ENCODE peak calls at places on chromosomes 6 and 20, in four cellular contexts. U, D, V and C are unnamed samples.

GRCh38 chr20:37943501-37944455 is 40.9 kb downstream of the VSTM2L start:
- DNase-seq in U (no peak), D (no peak), V (no peak), C (no peak)

GRCh38 chr20:14622796-14623195 is 285.4 kb upstream of the FLRT3 start:
- DNase-seq in U (peak), D (no peak), V (peak), C (peak)

GRCh38 chr6:152293404-152293803 is 343.8 kb downstream of the SYNE1 start:
- DNase-seq in U (no peak), D (no peak), V (no peak), C (no peak)

GRCh38 chr20:62661647-62662046 is 19.3 kb downstream of the SLCO4A1 start:
- DNase-seq in U (no peak), D (no peak), V (no peak), C (no peak)

GRCh38 chr6:27078734-27079357 is 168.7 kb upstream of the PRSS16 start:
- DNase-seq in U (peak), D (no peak), V (peak), C (peak)

GRCh38 chr6:165056292-165056691 is 253.1 kb downstream of the C6orf118 start:
- DNase-seq in U (no peak), D (no peak), V (no peak), C (no peak)

GRCh38 chr6:105402090-105402980 is 547 bp downstream of the PREP start:
- DNase-seq in U (peak), D (no peak), V (peak), C (peak)

GRCh38 chr6:47665112-47665511 is 33.3 kb upstream of the ADGRF4 start:
- DNase-seq in U (peak), D (no peak), V (no peak), C (no peak)

GRCh38 chr6:83603560-83603959 is 91.2 kb downstream of the PRSS35 start:
- DNase-seq in U (no peak), D (no peak), V (no peak), C (no peak)

GRCh38 chr6:30954631-30955366 is 14.0 kb downstream of the MUCL3 start:
- DNase-seq in U (peak), D (no peak), V (no peak), C (no peak)

GRCh38 chr6:55543633-55544309 is 35.2 kb downstream of the HMGCLL1 start:
- DNase-seq in U (no peak), D (no peak), V (no peak), C (peak)

GRCh38 chr6:72631480-72631879 is 9.6 kb downstream of the KCNQ5 start:
- DNase-seq in U (no peak), D (no peak), V (peak), C (no peak)

GRCh38 chr6:33427585-33428218 is 7.8 kb downstream of the SYNGAP1 start:
- DNase-seq in U (peak), D (peak), V (no peak), C (no peak)

GRCh38 chr6:129710722-129711631 is 1.0 kb upstream of the ARHGAP18 start:
- DNase-seq in U (no peak), D (no peak), V (no peak), C (no peak)
- H3K4me3 ChIP-seq in U (peak), D (peak), V (peak), C (peak)

DNA sequence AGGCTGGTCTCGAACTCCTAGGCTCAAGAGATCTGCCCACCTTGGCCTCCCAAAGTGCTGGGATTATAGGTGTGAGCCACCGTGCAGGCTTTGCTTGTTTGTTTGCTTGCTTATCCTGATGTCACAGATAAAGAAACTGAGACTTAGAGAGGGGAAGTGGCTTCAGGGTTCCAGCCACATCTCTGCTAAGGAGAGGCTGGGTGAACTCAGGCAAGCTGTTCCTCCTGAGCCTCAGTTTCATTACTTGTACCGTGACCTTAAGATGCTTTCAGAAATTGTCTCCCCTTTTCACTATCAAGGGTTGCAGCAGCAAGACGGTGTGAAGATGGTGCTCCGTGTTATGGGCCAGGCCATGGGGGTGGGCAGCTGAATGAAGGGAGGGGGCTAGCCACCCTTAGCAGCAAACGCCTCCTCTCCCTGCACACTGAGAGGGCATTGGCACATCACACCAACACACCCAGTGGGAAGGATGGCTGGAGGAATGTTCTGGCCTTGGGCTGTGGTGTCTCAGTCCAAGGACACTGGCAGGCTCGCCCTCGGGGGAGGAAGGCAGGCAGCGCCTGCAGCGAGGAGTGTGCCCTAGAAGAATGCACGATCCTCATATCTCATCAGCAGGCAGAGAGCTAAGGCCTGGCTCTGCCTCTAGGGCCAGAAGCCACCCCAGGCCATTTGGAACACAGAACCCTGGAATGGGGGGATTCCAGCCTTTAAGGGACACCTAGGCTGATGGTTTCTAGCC is 48.2 kb upstream of the TLDC2 start:
- DNase-seq in U (no peak), D (no peak), V (no peak), C (no peak)
- TF ChIP-seq CTCF in U (no peak), D (no peak), V (no peak), C (no peak)

DNA sequence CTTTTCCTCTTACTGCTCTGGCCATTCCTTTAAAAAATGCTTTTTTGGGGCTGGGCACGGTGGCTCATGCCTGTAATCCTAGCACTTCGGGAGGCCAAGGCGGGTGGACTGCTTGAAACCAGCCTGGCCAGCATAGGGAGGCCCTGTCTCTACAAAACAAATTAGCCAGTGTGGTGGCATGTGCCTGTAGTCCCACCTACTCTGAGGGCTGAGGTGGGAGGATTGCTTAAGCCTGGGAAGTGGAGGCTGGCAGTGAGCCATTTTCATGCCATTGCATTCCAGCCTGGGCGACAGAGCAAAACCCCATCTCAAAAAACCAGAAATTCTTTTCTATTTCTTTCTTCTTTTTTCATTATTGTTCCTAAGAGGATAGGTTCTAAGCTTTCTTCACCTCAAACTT is 36.9 kb upstream of the RNF144B start:
- DNase-seq in U (peak), D (no peak), V (no peak), C (no peak)
- H3K4me3 ChIP-seq in U (no peak), D (no peak), V (no peak), C (no peak)

DNA sequence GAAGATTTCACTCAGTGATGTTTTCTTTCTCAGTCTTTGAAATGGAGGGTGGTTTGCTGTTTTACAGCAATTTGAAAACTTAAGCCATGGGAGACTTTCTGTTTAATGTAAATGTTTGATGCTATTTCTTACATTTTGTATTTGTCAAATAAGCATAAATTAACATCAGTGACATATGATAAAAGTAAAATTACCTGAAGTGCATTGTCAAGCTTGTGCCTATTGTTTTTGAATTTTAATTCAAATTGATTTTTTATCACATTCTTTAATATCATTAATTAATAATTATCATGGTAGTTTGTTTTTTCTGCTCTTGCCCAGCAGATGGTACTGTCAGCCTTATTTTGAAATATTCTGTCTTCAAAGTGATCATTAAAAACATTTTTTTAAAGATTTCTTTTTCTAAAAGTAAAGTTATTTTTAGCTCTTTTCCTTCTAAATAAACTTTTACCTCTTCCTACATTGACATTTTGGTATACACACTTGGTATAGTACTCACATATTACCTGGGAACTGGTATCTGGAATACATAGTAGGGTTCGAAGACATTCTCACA is 29.1 kb downstream of the L3MBTL3 start:
- DNase-seq in U (no peak), D (no peak), V (no peak), C (peak)
- TF ChIP-seq CTCF in U (no peak), D (no peak), V (peak), C (peak)

DNA sequence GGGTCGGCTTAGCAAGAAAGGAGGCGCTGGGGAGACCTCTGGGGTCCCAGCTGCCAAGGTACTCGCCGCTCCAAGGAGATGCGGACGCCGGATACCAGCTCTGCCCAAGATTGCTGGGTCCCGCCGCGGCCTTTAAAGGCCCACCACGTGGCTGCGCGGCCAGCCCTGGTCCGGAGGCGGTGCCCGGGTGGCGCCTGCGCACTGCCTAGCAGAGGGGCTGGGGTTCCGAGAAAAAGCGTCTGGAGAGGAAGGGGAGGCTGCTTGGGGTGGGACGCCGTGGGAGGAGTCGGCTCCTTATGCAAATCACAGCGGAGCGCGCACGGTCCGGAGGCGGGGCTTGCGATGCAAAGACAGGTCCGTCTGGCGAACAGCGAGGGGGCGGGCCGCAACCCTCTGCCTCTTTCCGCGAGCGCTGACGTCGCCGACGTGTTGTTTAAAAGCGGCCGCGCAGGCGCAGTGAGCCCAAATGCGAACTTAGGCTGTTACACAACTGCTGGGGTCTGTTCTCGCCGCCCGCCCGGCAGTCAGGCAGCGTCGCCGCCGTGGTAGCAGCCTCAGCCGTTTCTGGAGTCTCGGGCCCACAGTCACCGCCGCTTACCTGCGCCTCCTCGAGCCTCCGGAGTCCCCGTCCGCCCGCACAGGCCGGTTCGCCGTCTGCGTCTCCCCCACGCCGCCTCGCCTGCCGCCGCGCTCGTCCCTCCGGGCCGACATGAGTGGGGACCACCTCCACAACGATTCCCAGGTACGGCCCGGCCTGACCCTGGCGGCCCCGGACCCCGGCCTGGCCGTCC is at the start of gene TOP1:
- DNase-seq in U (peak), D (peak), V (peak), C (peak)
- H3K4me3 ChIP-seq in U (peak), D (peak), V (peak), C (peak)

DNA sequence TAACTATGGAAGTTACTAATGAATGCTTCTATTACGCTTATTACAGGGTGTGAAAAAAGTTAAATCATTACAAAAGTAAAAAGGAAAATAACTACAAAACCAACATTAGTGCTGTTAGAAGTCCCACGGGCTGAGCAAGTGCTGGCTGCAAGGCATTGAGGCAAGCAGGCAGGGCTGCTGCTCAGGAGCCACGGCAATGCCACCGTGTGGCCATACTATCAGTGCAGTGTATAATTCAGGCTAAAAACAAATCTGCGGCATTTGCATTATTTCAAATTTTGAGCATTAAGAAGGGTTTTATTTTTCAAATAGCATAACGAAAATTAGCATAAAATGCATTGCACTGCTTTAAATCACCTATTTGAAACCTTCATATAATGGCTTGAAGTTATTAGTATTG is 17.1 kb downstream of the IFNGR1 start:
- DNase-seq in U (peak), D (no peak), V (no peak), C (no peak)
- TF ChIP-seq CTCF in U (peak), D (no peak), V (no peak), C (peak)

GRCh38 chr6:26016326-26017275 is 54.0 kb downstream of the TRIM38 start:
- DNase-seq in U (peak), D (peak), V (peak), C (peak)
- H3K4me3 ChIP-seq in U (peak), D (peak), V (peak), C (peak)

GRCh38 chr6:110517601-110518280 is 41.3 kb upstream of the SLC22A16 start:
- DNase-seq in U (peak), D (no peak), V (no peak), C (no peak)

GRCh38 chr6:110520992-110521543 is 44.7 kb upstream of the SLC22A16 start:
- DNase-seq in U (no peak), D (no peak), V (no peak), C (no peak)

GRCh38 chr6:110520188-110520956 is 44.0 kb upstream of the SLC22A16 start:
- DNase-seq in U (no peak), D (no peak), V (no peak), C (no peak)

GRCh38 chr6:110517034-110517433 is 40.6 kb upstream of the SLC22A16 start:
- DNase-seq in U (no peak), D (no peak), V (no peak), C (no peak)

DNA sequence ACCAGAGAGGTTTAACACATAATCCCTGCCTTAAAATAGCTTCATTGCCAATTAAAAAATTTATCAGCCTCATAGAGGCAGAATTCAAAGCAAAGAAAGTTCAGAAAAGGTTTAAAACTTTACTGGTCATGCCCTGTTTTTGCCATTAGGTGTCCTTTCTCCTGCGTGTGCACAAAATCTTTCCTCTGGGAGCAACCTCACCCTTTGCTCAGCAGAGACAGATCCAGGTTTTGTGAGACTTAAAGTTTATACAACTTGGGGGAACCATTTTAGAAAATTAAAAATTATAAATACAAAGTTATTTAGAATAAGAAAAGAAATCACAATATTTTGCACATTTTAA is 41.8 kb upstream of the SLC22A16 start:
- DNase-seq in U (peak), D (no peak), V (no peak), C (peak)
- TF ChIP-seq CTCF in U (peak), D (no peak), V (peak), C (peak)

GRCh38 chr6:36114798-36115408 is 15.4 kb upstream of the MAPK13 start:
- DNase-seq in U (no peak), D (no peak), V (no peak), C (no peak)
- H3K4me3 ChIP-seq in U (no peak), D (no peak), V (no peak), C (no peak)

DNA sequence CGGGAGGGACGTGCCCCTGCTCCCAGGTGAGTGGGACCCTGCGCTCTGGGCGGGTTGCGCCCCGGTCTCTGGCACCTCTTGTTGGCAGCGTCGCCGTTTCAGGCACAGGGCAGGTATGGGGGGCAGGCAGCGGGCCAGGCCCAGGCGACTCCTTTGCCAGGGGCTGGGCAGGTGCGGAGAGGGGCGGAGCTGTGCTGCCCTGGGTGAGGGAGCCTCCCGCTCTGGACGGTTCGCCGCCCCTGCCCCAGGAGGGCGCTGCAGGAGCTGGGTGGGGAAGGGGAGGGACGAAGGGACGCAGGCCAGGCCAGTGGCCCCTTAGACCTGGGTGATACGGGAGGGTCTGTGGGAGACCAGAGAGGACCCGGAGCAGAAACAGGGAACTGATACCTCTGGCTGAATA is 663.9 kb upstream of the DEFB115 start:
- DNase-seq in U (no peak), D (no peak), V (no peak), C (no peak)
- TF ChIP-seq CTCF in U (no peak), D (no peak), V (no peak), C (no peak)